ENCODE peak calls at places on chromosome 17, in nine cellular contexts. One of them, this sample, is unnamed.

GRCh38 chr17:15510361-15510760 is 42.9 kb upstream of the CDRT4 start:
- DNase-seq in stimulated activated CD4-positive, alpha-beta T cell treated with anti-CD3 and anti-CD28 coated beads, Interleukin-4, amount 100 ng/mL, for 24 hours: no peak
- DNase-seq in naive thymus-derived CD4-positive, alpha-beta T cell: no peak
- DNase-seq in K562: no peak
- DNase-seq in activated CD4-positive, alpha-beta T cell treated with anti-CD3 and anti-CD28 coated beads, Interleukin-2, amount 50 U/mL, for 24 hours: no peak
- DNase-seq in NCI-H187 treated with DMSO at 0.1 percent for 48 hours: no peak
- DNase-seq in HT-29: peak; percentile 1
- DNase-seq in GM10248: no peak
- DNase-seq in foreskin fibroblast: peak; percentile 89
- DNase-seq in this sample: no peak

GRCh38 chr17:20989481-20989880 is 53.3 kb downstream of the USP22 start:
- DNase-seq in stimulated activated CD4-positive, alpha-beta T cell treated with anti-CD3 and anti-CD28 coated beads, Interleukin-4, amount 100 ng/mL, for 24 hours: no peak
- DNase-seq in naive thymus-derived CD4-positive, alpha-beta T cell: no peak
- DNase-seq in K562: no peak
- DNase-seq in activated CD4-positive, alpha-beta T cell treated with anti-CD3 and anti-CD28 coated beads, Interleukin-2, amount 50 U/mL, for 24 hours: no peak
- DNase-seq in NCI-H187 treated with DMSO at 0.1 percent for 48 hours: no peak
- DNase-seq in HT-29: no peak
- DNase-seq in GM10248: no peak
- DNase-seq in foreskin fibroblast: no peak
- DNase-seq in this sample: no peak

GRCh38 chr17:40304464-40304863 is 4.5 kb upstream of the RARA start:
- DNase-seq in stimulated activated CD4-positive, alpha-beta T cell treated with anti-CD3 and anti-CD28 coated beads, Interleukin-4, amount 100 ng/mL, for 24 hours: no peak
- DNase-seq in naive thymus-derived CD4-positive, alpha-beta T cell: no peak
- DNase-seq in K562: no peak
- DNase-seq in activated CD4-positive, alpha-beta T cell treated with anti-CD3 and anti-CD28 coated beads, Interleukin-2, amount 50 U/mL, for 24 hours: no peak
- DNase-seq in NCI-H187 treated with DMSO at 0.1 percent for 48 hours: no peak
- DNase-seq in HT-29: no peak
- DNase-seq in GM10248: no peak
- DNase-seq in foreskin fibroblast: peak; percentile 88
- DNase-seq in this sample: no peak

GRCh38 chr17:9768381-9768934 is 22.9 kb downstream of the DHRS7C start:
- DNase-seq in stimulated activated CD4-positive, alpha-beta T cell treated with anti-CD3 and anti-CD28 coated beads, Interleukin-4, amount 100 ng/mL, for 24 hours: no peak
- DNase-seq in naive thymus-derived CD4-positive, alpha-beta T cell: no peak
- DNase-seq in K562: peak; percentile 25
- DNase-seq in activated CD4-positive, alpha-beta T cell treated with anti-CD3 and anti-CD28 coated beads, Interleukin-2, amount 50 U/mL, for 24 hours: no peak
- DNase-seq in NCI-H187 treated with DMSO at 0.1 percent for 48 hours: no peak
- DNase-seq in HT-29: peak; percentile 31
- DNase-seq in GM10248: peak; percentile 52
- DNase-seq in foreskin fibroblast: peak; percentile 32
- DNase-seq in this sample: no peak

GRCh38 chr17:35786941-35787432 is 8.5 kb downstream of the MMP28 start:
- DNase-seq in stimulated activated CD4-positive, alpha-beta T cell treated with anti-CD3 and anti-CD28 coated beads, Interleukin-4, amount 100 ng/mL, for 24 hours: no peak
- DNase-seq in naive thymus-derived CD4-positive, alpha-beta T cell: no peak
- DNase-seq in K562: no peak
- DNase-seq in activated CD4-positive, alpha-beta T cell treated with anti-CD3 and anti-CD28 coated beads, Interleukin-2, amount 50 U/mL, for 24 hours: no peak
- DNase-seq in NCI-H187 treated with DMSO at 0.1 percent for 48 hours: no peak
- DNase-seq in HT-29: peak; percentile 25
- DNase-seq in GM10248: no peak
- DNase-seq in foreskin fibroblast: peak; percentile 66
- DNase-seq in this sample: no peak

GRCh38 chr17:42019509-42020404 is at the start of gene NKIRAS2:
- DNase-seq in stimulated activated CD4-positive, alpha-beta T cell treated with anti-CD3 and anti-CD28 coated beads, Interleukin-4, amount 100 ng/mL, for 24 hours: peak; percentile 96
- DNase-seq in naive thymus-derived CD4-positive, alpha-beta T cell: peak; percentile 85
- DNase-seq in K562: peak; percentile 92
- DNase-seq in activated CD4-positive, alpha-beta T cell treated with anti-CD3 and anti-CD28 coated beads, Interleukin-2, amount 50 U/mL, for 24 hours: peak; percentile 91
- DNase-seq in NCI-H187 treated with DMSO at 0.1 percent for 48 hours: peak; percentile 55
- DNase-seq in HT-29: peak; percentile 89
- DNase-seq in GM10248: peak; percentile 94
- DNase-seq in foreskin fibroblast: peak; percentile 97
- DNase-seq in this sample: peak; percentile 92

GRCh38 chr17:45690876-45691275 is 93.2 kb upstream of the CRHR1 start:
- DNase-seq in stimulated activated CD4-positive, alpha-beta T cell treated with anti-CD3 and anti-CD28 coated beads, Interleukin-4, amount 100 ng/mL, for 24 hours: no peak
- DNase-seq in naive thymus-derived CD4-positive, alpha-beta T cell: no peak
- DNase-seq in K562: no peak
- DNase-seq in activated CD4-positive, alpha-beta T cell treated with anti-CD3 and anti-CD28 coated beads, Interleukin-2, amount 50 U/mL, for 24 hours: no peak
- DNase-seq in NCI-H187 treated with DMSO at 0.1 percent for 48 hours: no peak
- DNase-seq in HT-29: no peak
- DNase-seq in GM10248: no peak
- DNase-seq in foreskin fibroblast: no peak
- DNase-seq in this sample: no peak

GRCh38 chr17:74218436-74218835 is 5.1 kb downstream of the TTYH2 start:
- DNase-seq in stimulated activated CD4-positive, alpha-beta T cell treated with anti-CD3 and anti-CD28 coated beads, Interleukin-4, amount 100 ng/mL, for 24 hours: no peak
- DNase-seq in naive thymus-derived CD4-positive, alpha-beta T cell: no peak
- DNase-seq in K562: no peak
- DNase-seq in activated CD4-positive, alpha-beta T cell treated with anti-CD3 and anti-CD28 coated beads, Interleukin-2, amount 50 U/mL, for 24 hours: no peak
- DNase-seq in NCI-H187 treated with DMSO at 0.1 percent for 48 hours: no peak
- DNase-seq in HT-29: no peak
- DNase-seq in GM10248: no peak
- DNase-seq in foreskin fibroblast: no peak
- DNase-seq in this sample: no peak

GRCh38 chr17:76046064-76046463 is 19.0 kb upstream of the EVPL start:
- DNase-seq in stimulated activated CD4-positive, alpha-beta T cell treated with anti-CD3 and anti-CD28 coated beads, Interleukin-4, amount 100 ng/mL, for 24 hours: no peak
- DNase-seq in naive thymus-derived CD4-positive, alpha-beta T cell: no peak
- DNase-seq in K562: no peak
- DNase-seq in activated CD4-positive, alpha-beta T cell treated with anti-CD3 and anti-CD28 coated beads, Interleukin-2, amount 50 U/mL, for 24 hours: no peak
- DNase-seq in NCI-H187 treated with DMSO at 0.1 percent for 48 hours: no peak
- DNase-seq in HT-29: no peak
- DNase-seq in GM10248: no peak
- DNase-seq in foreskin fibroblast: no peak
- DNase-seq in this sample: no peak

GRCh38 chr17:68674271-68674925 is 73.2 kb upstream of the FAM20A start:
- DNase-seq in stimulated activated CD4-positive, alpha-beta T cell treated with anti-CD3 and anti-CD28 coated beads, Interleukin-4, amount 100 ng/mL, for 24 hours: no peak
- DNase-seq in naive thymus-derived CD4-positive, alpha-beta T cell: no peak
- DNase-seq in K562: no peak
- DNase-seq in activated CD4-positive, alpha-beta T cell treated with anti-CD3 and anti-CD28 coated beads, Interleukin-2, amount 50 U/mL, for 24 hours: no peak
- DNase-seq in NCI-H187 treated with DMSO at 0.1 percent for 48 hours: no peak
- DNase-seq in HT-29: no peak
- DNase-seq in GM10248: no peak
- DNase-seq in foreskin fibroblast: peak; percentile 40
- DNase-seq in this sample: no peak

GRCh38 chr17:15969463-15969862 is 24.5 kb downstream of the ADORA2B start:
- DNase-seq in stimulated activated CD4-positive, alpha-beta T cell treated with anti-CD3 and anti-CD28 coated beads, Interleukin-4, amount 100 ng/mL, for 24 hours: no peak
- DNase-seq in naive thymus-derived CD4-positive, alpha-beta T cell: no peak
- DNase-seq in K562: no peak
- DNase-seq in activated CD4-positive, alpha-beta T cell treated with anti-CD3 and anti-CD28 coated beads, Interleukin-2, amount 50 U/mL, for 24 hours: no peak
- DNase-seq in NCI-H187 treated with DMSO at 0.1 percent for 48 hours: no peak
- DNase-seq in HT-29: no peak
- DNase-seq in GM10248: no peak
- DNase-seq in foreskin fibroblast: no peak
- DNase-seq in this sample: no peak

GRCh38 chr17:18967806-18968744 is 16.1 kb downstream of the SLC5A10 start:
- DNase-seq in stimulated activated CD4-positive, alpha-beta T cell treated with anti-CD3 and anti-CD28 coated beads, Interleukin-4, amount 100 ng/mL, for 24 hours: no peak
- DNase-seq in naive thymus-derived CD4-positive, alpha-beta T cell: no peak
- DNase-seq in K562: peak; percentile 29
- DNase-seq in activated CD4-positive, alpha-beta T cell treated with anti-CD3 and anti-CD28 coated beads, Interleukin-2, amount 50 U/mL, for 24 hours: no peak
- DNase-seq in NCI-H187 treated with DMSO at 0.1 percent for 48 hours: no peak
- DNase-seq in HT-29: no peak
- DNase-seq in GM10248: no peak
- DNase-seq in foreskin fibroblast: peak; percentile 45
- DNase-seq in this sample: no peak

GRCh38 chr17:80259642-80260535 is 763 bp upstream of the RNF213 start:
- DNase-seq in stimulated activated CD4-positive, alpha-beta T cell treated with anti-CD3 and anti-CD28 coated beads, Interleukin-4, amount 100 ng/mL, for 24 hours: peak; percentile 81
- DNase-seq in naive thymus-derived CD4-positive, alpha-beta T cell: peak; percentile 69
- DNase-seq in K562: peak; percentile 92
- DNase-seq in activated CD4-positive, alpha-beta T cell treated with anti-CD3 and anti-CD28 coated beads, Interleukin-2, amount 50 U/mL, for 24 hours: peak; percentile 66
- DNase-seq in NCI-H187 treated with DMSO at 0.1 percent for 48 hours: no peak
- DNase-seq in HT-29: peak; percentile 53
- DNase-seq in GM10248: peak; percentile 90
- DNase-seq in foreskin fibroblast: peak; percentile 79
- DNase-seq in this sample: peak; percentile 37

GRCh38 chr17:45895304-45895968 is 1.1 kb downstream of the MAPT start:
- DNase-seq in stimulated activated CD4-positive, alpha-beta T cell treated with anti-CD3 and anti-CD28 coated beads, Interleukin-4, amount 100 ng/mL, for 24 hours: peak; percentile 10
- DNase-seq in naive thymus-derived CD4-positive, alpha-beta T cell: no peak
- DNase-seq in K562: no peak
- DNase-seq in activated CD4-positive, alpha-beta T cell treated with anti-CD3 and anti-CD28 coated beads, Interleukin-2, amount 50 U/mL, for 24 hours: no peak
- DNase-seq in NCI-H187 treated with DMSO at 0.1 percent for 48 hours: no peak
- DNase-seq in HT-29: no peak
- DNase-seq in GM10248: no peak
- DNase-seq in foreskin fibroblast: peak; percentile 46
- DNase-seq in this sample: peak; percentile 64

GRCh38 chr17:69012895-69013805 is 47.6 kb downstream of the ABCA9 start:
- DNase-seq in stimulated activated CD4-positive, alpha-beta T cell treated with anti-CD3 and anti-CD28 coated beads, Interleukin-4, amount 100 ng/mL, for 24 hours: no peak
- DNase-seq in naive thymus-derived CD4-positive, alpha-beta T cell: no peak
- DNase-seq in K562: peak; percentile 51
- DNase-seq in activated CD4-positive, alpha-beta T cell treated with anti-CD3 and anti-CD28 coated beads, Interleukin-2, amount 50 U/mL, for 24 hours: no peak
- DNase-seq in NCI-H187 treated with DMSO at 0.1 percent for 48 hours: no peak
- DNase-seq in HT-29: no peak
- DNase-seq in GM10248: no peak
- DNase-seq in foreskin fibroblast: peak; percentile 69
- DNase-seq in this sample: no peak

GRCh38 chr17:29572691-29573557 is 4.4 kb downstream of the TP53I13 start:
- DNase-seq in stimulated activated CD4-positive, alpha-beta T cell treated with anti-CD3 and anti-CD28 coated beads, Interleukin-4, amount 100 ng/mL, for 24 hours: peak; percentile 51
- DNase-seq in naive thymus-derived CD4-positive, alpha-beta T cell: no peak
- DNase-seq in K562: peak; percentile 64
- DNase-seq in activated CD4-positive, alpha-beta T cell treated with anti-CD3 and anti-CD28 coated beads, Interleukin-2, amount 50 U/mL, for 24 hours: no peak
- DNase-seq in NCI-H187 treated with DMSO at 0.1 percent for 48 hours: no peak
- DNase-seq in HT-29: no peak
- DNase-seq in GM10248: peak; percentile 82
- DNase-seq in foreskin fibroblast: peak; percentile 86
- DNase-seq in this sample: peak; percentile 72

GRCh38 chr17:76537578-76538280 is at the start of gene CYGB:
- DNase-seq in stimulated activated CD4-positive, alpha-beta T cell treated with anti-CD3 and anti-CD28 coated beads, Interleukin-4, amount 100 ng/mL, for 24 hours: no peak
- DNase-seq in naive thymus-derived CD4-positive, alpha-beta T cell: no peak
- DNase-seq in K562: no peak
- DNase-seq in activated CD4-positive, alpha-beta T cell treated with anti-CD3 and anti-CD28 coated beads, Interleukin-2, amount 50 U/mL, for 24 hours: no peak
- DNase-seq in NCI-H187 treated with DMSO at 0.1 percent for 48 hours: no peak
- DNase-seq in HT-29: no peak
- DNase-seq in GM10248: no peak
- DNase-seq in foreskin fibroblast: no peak
- DNase-seq in this sample: no peak

GRCh38 chr17:51710289-51710979 is 448.1 kb downstream of the CA10 start:
- DNase-seq in stimulated activated CD4-positive, alpha-beta T cell treated with anti-CD3 and anti-CD28 coated beads, Interleukin-4, amount 100 ng/mL, for 24 hours: no peak
- DNase-seq in naive thymus-derived CD4-positive, alpha-beta T cell: no peak
- DNase-seq in K562: no peak
- DNase-seq in activated CD4-positive, alpha-beta T cell treated with anti-CD3 and anti-CD28 coated beads, Interleukin-2, amount 50 U/mL, for 24 hours: no peak
- DNase-seq in NCI-H187 treated with DMSO at 0.1 percent for 48 hours: no peak
- DNase-seq in HT-29: no peak
- DNase-seq in GM10248: no peak
- DNase-seq in foreskin fibroblast: no peak
- DNase-seq in this sample: no peak

GRCh38 chr17:20200016-20200788 is 191.0 kb downstream of the SPECC1 start:
- DNase-seq in stimulated activated CD4-positive, alpha-beta T cell treated with anti-CD3 and anti-CD28 coated beads, Interleukin-4, amount 100 ng/mL, for 24 hours: no peak
- DNase-seq in naive thymus-derived CD4-positive, alpha-beta T cell: no peak
- DNase-seq in K562: no peak
- DNase-seq in activated CD4-positive, alpha-beta T cell treated with anti-CD3 and anti-CD28 coated beads, Interleukin-2, amount 50 U/mL, for 24 hours: no peak
- DNase-seq in NCI-H187 treated with DMSO at 0.1 percent for 48 hours: no peak
- DNase-seq in HT-29: no peak
- DNase-seq in GM10248: no peak
- DNase-seq in foreskin fibroblast: no peak
- DNase-seq in this sample: no peak

GRCh38 chr17:44878627-44879221 is 20.5 kb downstream of the EFTUD2 start:
- DNase-seq in stimulated activated CD4-positive, alpha-beta T cell treated with anti-CD3 and anti-CD28 coated beads, Interleukin-4, amount 100 ng/mL, for 24 hours: peak; percentile 18
- DNase-seq in naive thymus-derived CD4-positive, alpha-beta T cell: no peak
- DNase-seq in K562: peak; percentile 45
- DNase-seq in activated CD4-positive, alpha-beta T cell treated with anti-CD3 and anti-CD28 coated beads, Interleukin-2, amount 50 U/mL, for 24 hours: no peak
- DNase-seq in NCI-H187 treated with DMSO at 0.1 percent for 48 hours: no peak
- DNase-seq in HT-29: peak; percentile 55
- DNase-seq in GM10248: peak; percentile 36
- DNase-seq in foreskin fibroblast: peak; percentile 65
- DNase-seq in this sample: no peak

GRCh38 chr17:42980766-42981397 is 517 bp downstream of the RUNDC1 start:
- DNase-seq in stimulated activated CD4-positive, alpha-beta T cell treated with anti-CD3 and anti-CD28 coated beads, Interleukin-4, amount 100 ng/mL, for 24 hours: peak; percentile 72
- DNase-seq in naive thymus-derived CD4-positive, alpha-beta T cell: peak; percentile 44
- DNase-seq in K562: peak; percentile 61
- DNase-seq in activated CD4-positive, alpha-beta T cell treated with anti-CD3 and anti-CD28 coated beads, Interleukin-2, amount 50 U/mL, for 24 hours: peak; percentile 58
- DNase-seq in NCI-H187 treated with DMSO at 0.1 percent for 48 hours: no peak
- DNase-seq in HT-29: peak; percentile 78
- DNase-seq in GM10248: peak; percentile 78
- DNase-seq in foreskin fibroblast: peak; percentile 76
- DNase-seq in this sample: peak; percentile 57

GRCh38 chr17:50884354-50885311 is 18.5 kb upstream of the TOB1 start:
- DNase-seq in stimulated activated CD4-positive, alpha-beta T cell treated with anti-CD3 and anti-CD28 coated beads, Interleukin-4, amount 100 ng/mL, for 24 hours: no peak
- DNase-seq in naive thymus-derived CD4-positive, alpha-beta T cell: no peak
- DNase-seq in K562: peak; percentile 59
- DNase-seq in activated CD4-positive, alpha-beta T cell treated with anti-CD3 and anti-CD28 coated beads, Interleukin-2, amount 50 U/mL, for 24 hours: no peak
- DNase-seq in NCI-H187 treated with DMSO at 0.1 percent for 48 hours: no peak
- DNase-seq in HT-29: peak; percentile 88
- DNase-seq in GM10248: no peak
- DNase-seq in foreskin fibroblast: no peak
- DNase-seq in this sample: no peak

GRCh38 chr17:29674270-29674669 is 51.6 kb upstream of the CORO6 start:
- DNase-seq in stimulated activated CD4-positive, alpha-beta T cell treated with anti-CD3 and anti-CD28 coated beads, Interleukin-4, amount 100 ng/mL, for 24 hours: no peak
- DNase-seq in naive thymus-derived CD4-positive, alpha-beta T cell: no peak
- DNase-seq in K562: no peak
- DNase-seq in activated CD4-positive, alpha-beta T cell treated with anti-CD3 and anti-CD28 coated beads, Interleukin-2, amount 50 U/mL, for 24 hours: no peak
- DNase-seq in NCI-H187 treated with DMSO at 0.1 percent for 48 hours: no peak
- DNase-seq in HT-29: no peak
- DNase-seq in GM10248: no peak
- DNase-seq in foreskin fibroblast: no peak
- DNase-seq in this sample: no peak

GRCh38 chr17:27570578-27570914 is 60.4 kb upstream of the LGALS9 start:
- DNase-seq in stimulated activated CD4-positive, alpha-beta T cell treated with anti-CD3 and anti-CD28 coated beads, Interleukin-4, amount 100 ng/mL, for 24 hours: no peak
- DNase-seq in naive thymus-derived CD4-positive, alpha-beta T cell: no peak
- DNase-seq in K562: no peak
- DNase-seq in activated CD4-positive, alpha-beta T cell treated with anti-CD3 and anti-CD28 coated beads, Interleukin-2, amount 50 U/mL, for 24 hours: no peak
- DNase-seq in NCI-H187 treated with DMSO at 0.1 percent for 48 hours: no peak
- DNase-seq in HT-29: no peak
- DNase-seq in GM10248: no peak
- DNase-seq in foreskin fibroblast: no peak
- DNase-seq in this sample: no peak

GRCh38 chr17:78497115-78497540 is 80.1 kb downstream of the DNAH17 start:
- DNase-seq in stimulated activated CD4-positive, alpha-beta T cell treated with anti-CD3 and anti-CD28 coated beads, Interleukin-4, amount 100 ng/mL, for 24 hours: peak; percentile 58
- DNase-seq in naive thymus-derived CD4-positive, alpha-beta T cell: peak; percentile 35
- DNase-seq in K562: peak; percentile 79
- DNase-seq in activated CD4-positive, alpha-beta T cell treated with anti-CD3 and anti-CD28 coated beads, Interleukin-2, amount 50 U/mL, for 24 hours: peak; percentile 31
- DNase-seq in NCI-H187 treated with DMSO at 0.1 percent for 48 hours: peak; percentile 15
- DNase-seq in HT-29: peak; percentile 82
- DNase-seq in GM10248: peak; percentile 85
- DNase-seq in foreskin fibroblast: peak; percentile 86
- DNase-seq in this sample: peak; percentile 87

GRCh38 chr17:17542906-17543635 is 46.9 kb upstream of the RASD1 start:
- DNase-seq in stimulated activated CD4-positive, alpha-beta T cell treated with anti-CD3 and anti-CD28 coated beads, Interleukin-4, amount 100 ng/mL, for 24 hours: no peak
- DNase-seq in naive thymus-derived CD4-positive, alpha-beta T cell: no peak
- DNase-seq in K562: no peak
- DNase-seq in activated CD4-positive, alpha-beta T cell treated with anti-CD3 and anti-CD28 coated beads, Interleukin-2, amount 50 U/mL, for 24 hours: no peak
- DNase-seq in NCI-H187 treated with DMSO at 0.1 percent for 48 hours: no peak
- DNase-seq in HT-29: no peak
- DNase-seq in GM10248: no peak
- DNase-seq in foreskin fibroblast: no peak
- DNase-seq in this sample: no peak

GRCh38 chr17:83055911-83056582 is 23.4 kb upstream of the METRNL start:
- DNase-seq in stimulated activated CD4-positive, alpha-beta T cell treated with anti-CD3 and anti-CD28 coated beads, Interleukin-4, amount 100 ng/mL, for 24 hours: no peak
- DNase-seq in naive thymus-derived CD4-positive, alpha-beta T cell: no peak
- DNase-seq in K562: no peak
- DNase-seq in activated CD4-positive, alpha-beta T cell treated with anti-CD3 and anti-CD28 coated beads, Interleukin-2, amount 50 U/mL, for 24 hours: no peak
- DNase-seq in NCI-H187 treated with DMSO at 0.1 percent for 48 hours: no peak
- DNase-seq in HT-29: peak; percentile 71
- DNase-seq in GM10248: no peak
- DNase-seq in foreskin fibroblast: peak; percentile 92
- DNase-seq in this sample: no peak

GRCh38 chr17:409308-409847 is 56.8 kb upstream of the RPH3AL start:
- DNase-seq in stimulated activated CD4-positive, alpha-beta T cell treated with anti-CD3 and anti-CD28 coated beads, Interleukin-4, amount 100 ng/mL, for 24 hours: no peak
- DNase-seq in naive thymus-derived CD4-positive, alpha-beta T cell: no peak
- DNase-seq in K562: no peak
- DNase-seq in activated CD4-positive, alpha-beta T cell treated with anti-CD3 and anti-CD28 coated beads, Interleukin-2, amount 50 U/mL, for 24 hours: no peak
- DNase-seq in NCI-H187 treated with DMSO at 0.1 percent for 48 hours: no peak
- DNase-seq in HT-29: no peak
- DNase-seq in GM10248: no peak
- DNase-seq in foreskin fibroblast: no peak
- DNase-seq in this sample: no peak

GRCh38 chr17:34725740-34726139 is 146.4 kb downstream of the TMEM132E start:
- DNase-seq in stimulated activated CD4-positive, alpha-beta T cell treated with anti-CD3 and anti-CD28 coated beads, Interleukin-4, amount 100 ng/mL, for 24 hours: no peak
- DNase-seq in naive thymus-derived CD4-positive, alpha-beta T cell: no peak
- DNase-seq in K562: no peak
- DNase-seq in activated CD4-positive, alpha-beta T cell treated with anti-CD3 and anti-CD28 coated beads, Interleukin-2, amount 50 U/mL, for 24 hours: no peak
- DNase-seq in NCI-H187 treated with DMSO at 0.1 percent for 48 hours: no peak
- DNase-seq in HT-29: no peak
- DNase-seq in GM10248: no peak
- DNase-seq in foreskin fibroblast: no peak
- DNase-seq in this sample: no peak

GRCh38 chr17:75832164-75832651 is 12.0 kb downstream of the UNC13D start:
- DNase-seq in stimulated activated CD4-positive, alpha-beta T cell treated with anti-CD3 and anti-CD28 coated beads, Interleukin-4, amount 100 ng/mL, for 24 hours: peak; percentile 53
- DNase-seq in naive thymus-derived CD4-positive, alpha-beta T cell: no peak
- DNase-seq in K562: no peak
- DNase-seq in activated CD4-positive, alpha-beta T cell treated with anti-CD3 and anti-CD28 coated beads, Interleukin-2, amount 50 U/mL, for 24 hours: no peak
- DNase-seq in NCI-H187 treated with DMSO at 0.1 percent for 48 hours: no peak
- DNase-seq in HT-29: no peak
- DNase-seq in GM10248: no peak
- DNase-seq in foreskin fibroblast: peak; percentile 75
- DNase-seq in this sample: no peak

GRCh38 chr17:8109669-8110455 is 8.5 kb downstream of the ALOXE3 start:
- DNase-seq in stimulated activated CD4-positive, alpha-beta T cell treated with anti-CD3 and anti-CD28 coated beads, Interleukin-4, amount 100 ng/mL, for 24 hours: peak; percentile 80
- DNase-seq in naive thymus-derived CD4-positive, alpha-beta T cell: peak; percentile 74
- DNase-seq in K562: peak; percentile 79
- DNase-seq in activated CD4-positive, alpha-beta T cell treated with anti-CD3 and anti-CD28 coated beads, Interleukin-2, amount 50 U/mL, for 24 hours: peak; percentile 68
- DNase-seq in NCI-H187 treated with DMSO at 0.1 percent for 48 hours: no peak
- DNase-seq in HT-29: peak; percentile 54
- DNase-seq in GM10248: peak; percentile 87
- DNase-seq in foreskin fibroblast: peak; percentile 52
- DNase-seq in this sample: no peak